ENCODE peak calls at places on chromosomes 13 and 19, in six cellular contexts. K is mucosa of descending colon, Q is tibial nerve, A is AG04450, R is fibroblast of pulmonary artery, N is BJ. D is an unnamed sample.

GRCh38 chr19:42394751-42395150 is 4.7 kb upstream of the CNFN start:
- DNase-seq in K (no peak), Q (no peak), A (no peak), R (no peak), N (no peak), D (no peak)

GRCh38 chr13:46624821-46625220 is 71.9 kb downstream of the LRCH1 start:
- DNase-seq in K (no peak), Q (no peak), A (no peak), R (no peak), N (no peak), D (no peak)

GRCh38 chr19:57438925-57439324 is 3.8 kb downstream of the ZNF749 start:
- DNase-seq in K (no peak), Q (no peak), A (no peak), R (no peak), N (no peak), D (no peak)

GRCh38 chr19:48906324-48906723 is 6.2 kb downstream of the NUCB1 start:
- DNase-seq in K (no peak), Q (no peak), A (no peak), R (no peak), N (no peak), D (no peak)

GRCh38 chr13:44104969-44105368 is 225.3 kb downstream of the LACC1 start:
- DNase-seq in K (no peak), Q (no peak), A (no peak), R (no peak), N (no peak), D (no peak)

GRCh38 chr19:19111138-19111835 is 27.0 kb downstream of the TMEM161A start:
- DNase-seq in K (peak; percentile 37), Q (no peak), A (no peak), R (no peak), N (no peak), D (no peak)

GRCh38 chr13:94558721-94559120 is 37.2 kb downstream of the TGDS start:
- DNase-seq in K (no peak), Q (no peak), A (no peak), R (no peak), N (no peak), D (no peak)

GRCh38 chr19:7421941-7422744 is 66.7 kb downstream of the PEX11G start:
- DNase-seq in K (no peak), Q (no peak), A (no peak), R (no peak), N (no peak), D (no peak)

GRCh38 chr19:51259348-51260245 is 8.7 kb downstream of the SIGLECL1 start:
- DNase-seq in K (no peak), Q (no peak), A (no peak), R (peak; percentile 43), N (no peak), D (no peak)

GRCh38 chr13:30061217-30061616 is 210.8 kb upstream of the UBL3 start:
- DNase-seq in K (no peak), Q (no peak), A (no peak), R (no peak), N (no peak), D (no peak)

GRCh38 chr13:99725644-99726043 is 224.4 kb downstream of the TM9SF2 start:
- DNase-seq in K (no peak), Q (no peak), A (no peak), R (no peak), N (no peak), D (no peak)

GRCh38 chr19:916645-917322 is 349 bp upstream of the KISS1R start:
- DNase-seq in K (no peak), Q (no peak), A (no peak), R (no peak), N (no peak), D (no peak)

GRCh38 chr19:21767065-21767800 is at the start of gene ZNF100:
- DNase-seq in K (peak; percentile 91), Q (peak; percentile 87), A (peak; percentile 82), R (peak; percentile 94), N (peak; percentile 46), D (peak; percentile 63)

GRCh38 chr19:58562126-58563033 is 4.0 kb upstream of the UBE2M start:
- DNase-seq in K (peak; percentile 75), Q (no peak), A (no peak), R (peak; percentile 50), N (no peak), D (no peak)

GRCh38 chr19:13825489-13826475 is 30.5 kb downstream of the ZSWIM4 start:
- DNase-seq in K (peak; percentile 67), Q (no peak), A (no peak), R (no peak), N (no peak), D (no peak)

GRCh38 chr19:40502647-40503046 is 35.8 kb downstream of the SPTBN4 start:
- DNase-seq in K (no peak), Q (no peak), A (no peak), R (no peak), N (no peak), D (no peak)
- TF ChIP-seq CTCF in K (no peak), Q (no peak), A (no peak), R (peak; percentile 17), N (no peak), D (peak; percentile 15)

GRCh38 chr13:110338441-110339101 is 31.5 kb downstream of the COL4A2 start:
- DNase-seq in K (no peak), Q (peak; percentile 48), A (no peak), R (peak; percentile 92), N (peak; percentile 66), D (no peak)

GRCh38 chr13:110339263-110339662 is 32.2 kb downstream of the COL4A2 start:
- DNase-seq in K (no peak), Q (no peak), A (no peak), R (no peak), N (no peak), D (no peak)

GRCh38 chr13:110336108-110336507 is 29.0 kb downstream of the COL4A2 start:
- DNase-seq in K (no peak), Q (no peak), A (no peak), R (no peak), N (no peak), D (no peak)

GRCh38 chr13:110336681-110337080 is 29.6 kb downstream of the COL4A2 start:
- DNase-seq in K (no peak), Q (no peak), A (no peak), R (no peak), N (no peak), D (no peak)

DNA sequence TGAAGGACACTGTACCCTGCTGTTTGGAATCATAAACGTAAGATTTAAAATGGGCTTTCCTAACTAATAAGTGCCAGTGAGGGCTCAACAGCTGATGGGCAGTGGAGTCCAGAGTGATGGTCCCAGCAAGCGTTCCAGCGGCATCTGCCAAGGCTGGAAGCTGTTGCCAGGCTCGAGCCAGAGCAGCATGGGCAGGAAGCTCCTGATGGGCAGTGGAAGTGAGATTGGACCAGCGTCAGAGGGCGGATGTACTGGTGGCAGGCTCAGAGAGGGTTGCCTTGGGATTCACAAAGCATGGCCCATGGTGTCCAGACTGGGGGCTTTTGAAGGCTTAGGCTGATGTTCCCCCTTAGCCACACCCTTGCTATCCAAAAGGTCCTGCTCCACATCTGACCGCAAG is 30.2 kb downstream of the COL4A2 start:
- DNase-seq in K (no peak), Q (no peak), A (no peak), R (no peak), N (no peak), D (no peak)
- H3K4me3 ChIP-seq in K (no peak overlapping the region), Q (no peak overlapping the region), A (no peak overlapping the region), R (no peak overlapping the region), N (no peak overlapping the region), D (no peak overlapping the region)

GRCh38 chr13:42816538-42816937 is 35.2 kb downstream of the FAM216B start:
- DNase-seq in K (no peak), Q (no peak), A (no peak), R (no peak), N (no peak), D (no peak)
- TF ChIP-seq CTCF in K (no peak), Q (no peak), A (peak; percentile 27), R (peak; percentile 11), N (peak; percentile 23), D (peak; percentile 28)

GRCh38 chr19:40717880-40718773 is 1.2 kb downstream of the ITPKC start:
- DNase-seq in K (peak; percentile 71), Q (no peak), A (no peak), R (peak; percentile 23), N (no peak), D (no peak)

GRCh38 chr19:40716031-40716654 is 543 bp downstream of the COQ8B start:
- DNase-seq in K (peak; percentile 48), Q (no peak), A (peak; percentile 6), R (no peak), N (no peak), D (peak; percentile 91)

GRCh38 chr19:40716655-40717324 is at the start of the genes COQ8B and ITPKC:
- DNase-seq in K (peak; percentile 100), Q (peak; percentile 100), A (peak; percentile 91), R (peak; percentile 98), N (peak; percentile 74), D (peak; percentile 80)

GRCh38 chr19:40718774-40719391 is 2.0 kb downstream of the ITPKC start:
- DNase-seq in K (peak; percentile 94), Q (peak; percentile 58), A (no peak), R (peak; percentile 39), N (no peak), D (no peak)

DNA sequence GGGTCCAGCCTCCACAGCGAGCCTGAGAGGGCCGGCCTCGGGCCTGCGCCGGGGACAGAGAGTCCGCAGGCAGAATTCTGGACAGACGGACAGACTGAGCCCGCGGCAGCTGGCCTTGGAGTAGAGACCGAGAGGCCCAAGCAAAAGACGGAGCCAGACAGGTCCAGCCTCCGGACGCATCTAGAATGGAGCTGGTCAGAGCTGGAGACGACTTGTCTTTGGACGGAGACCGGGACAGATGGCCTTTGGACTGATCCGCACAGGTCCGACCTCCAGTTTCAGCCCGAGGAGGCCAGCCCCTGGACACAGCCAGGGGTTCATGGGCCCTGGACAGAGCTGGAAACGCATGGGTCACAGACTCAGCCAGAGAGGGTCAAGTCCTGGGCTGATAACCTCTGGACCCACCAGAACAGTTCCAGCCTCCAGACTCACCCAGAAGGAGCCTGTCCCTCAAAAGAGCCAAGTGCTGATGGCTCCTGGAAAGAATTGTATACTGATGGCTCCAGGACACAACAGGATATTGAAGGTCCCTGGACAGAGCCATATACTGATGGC is 490 bp downstream of the ITPKC start:
- DNase-seq in K (no peak), Q (no peak), A (no peak), R (peak; percentile 39), N (no peak), D (no peak)
- H3K4me3 ChIP-seq in K (peak overlapping the region; percentile 69), Q (peak overlapping the region; percentile 75), A (peak overlapping the region; percentile 89), R (peak overlapping the region; percentile 95), N (peak overlapping the region; percentile 70), D (peak overlapping the region; percentile 74)

D was measured in epithelial cell of proximal tubule.